ENCODE peak calls at places on chromosomes 7 and 10, in eight cellular contexts. P is NCI-H1092; X is EH; M is activated T-cell treated with anti-CD3 and anti-CD28 coated beads for 1 hour; S is Calu3; U is GM23338; R is activated CD8-positive, alpha-beta memory T cell treated with anti-CD3 and anti-CD28 coated beads for 48 hours; Z is pons. F is an unnamed sample.

GRCh38 chr7:10802526-10802925 is 171.1 kb upstream of the PHF14 start:
- DNase-seq in P (no peak), X (peak), M (no peak), S (no peak), U (no peak), R (no peak), Z (no peak), F (no peak)

GRCh38 chr7:19284596-19285300 is 139.5 kb upstream of the FERD3L start:
- DNase-seq in P (no peak), X (peak), M (no peak), S (no peak), U (no peak), R (no peak), Z (no peak), F (no peak)

GRCh38 chr10:43880160-43880559 is 231.5 kb upstream of the ZNF32 start:
- DNase-seq in P (no peak), X (peak), M (no peak), S (no peak), U (no peak), R (no peak), Z (no peak), F (no peak)

GRCh38 chr7:28686418-28686800 is 271.7 kb downstream of the TRIL start:
- DNase-seq in P (no peak), X (peak), M (no peak), S (peak), U (peak), R (no peak), Z (peak), F (no peak)

GRCh38 chr7:155824195-155824915 is 12.1 kb upstream of the SHH start:
- DNase-seq in P (no peak), X (no peak), M (no peak), S (peak), U (no peak), R (no peak), Z (no peak), F (no peak)

GRCh38 chr7:21617916-21618390 is 75.1 kb downstream of the DNAH11 start:
- DNase-seq in P (no peak), X (peak), M (no peak), S (peak), U (no peak), R (no peak), Z (no peak), F (no peak)

GRCh38 chr10:92826504-92826903 is 21.8 kb upstream of the EXOC6 start:
- DNase-seq in P (no peak), X (no peak), M (no peak), S (no peak), U (no peak), R (no peak), Z (no peak), F (no peak)

GRCh38 chr10:24435374-24435773 is 226.4 kb downstream of the KIAA1217 start:
- DNase-seq in P (no peak), X (peak), M (no peak), S (no peak), U (no peak), R (no peak), Z (no peak), F (no peak)

GRCh38 chr7:31488562-31489203 is 25.2 kb upstream of the ITPRID1 start:
- DNase-seq in P (no peak), X (peak), M (peak), S (peak), U (peak), R (peak), Z (peak), F (no peak)

GRCh38 chr10:28681345-28681763 is 4.0 kb downstream of the BAMBI start:
- DNase-seq in P (no peak), X (no peak), M (no peak), S (no peak), U (no peak), R (no peak), Z (peak), F (no peak)

GRCh38 chr10:108850138-108850854 is 1073.0 kb downstream of the XPNPEP1 start:
- DNase-seq in P (no peak), X (no peak), M (no peak), S (no peak), U (no peak), R (no peak), Z (no peak), F (no peak)

GRCh38 chr10:69901623-69902505 is 100.2 kb downstream of the COL13A1 start:
- DNase-seq in P (no peak), X (peak), M (no peak), S (peak), U (peak), R (no peak), Z (no peak), F (no peak)

GRCh38 chr7:43077285-43077684 is 35.2 kb upstream of the HECW1 start:
- DNase-seq in P (no peak), X (no peak), M (no peak), S (no peak), U (peak), R (no peak), Z (no peak), F (no peak)

GRCh38 chr10:30433286-30433778 is 652 bp upstream of the MAP3K8 start:
- DNase-seq in P (no peak), X (peak), M (no peak), S (peak), U (peak), R (no peak), Z (no peak), F (no peak)

GRCh38 chr7:113267885-113268284 is 149.5 kb upstream of the SMIM30 start:
- DNase-seq in P (no peak), X (peak), M (no peak), S (no peak), U (no peak), R (no peak), Z (no peak), F (no peak)

GRCh38 chr10:68666280-68666760 is 54.7 kb upstream of the CCAR1 start:
- DNase-seq in P (no peak), X (peak), M (no peak), S (no peak), U (no peak), R (no peak), Z (no peak), F (no peak)

GRCh38 chr7:35257251-35258124 is 3.6 kb upstream of the TBX20 start:
- DNase-seq in P (peak), X (no peak), M (no peak), S (no peak), U (peak), R (no peak), Z (no peak), F (no peak)

GRCh38 chr7:149624006-149624405 is 126.4 kb upstream of the ZNF746 start:
- DNase-seq in P (peak), X (peak), M (peak), S (peak), U (peak), R (no peak), Z (no peak), F (peak)

GRCh38 chr7:151304856-151305255 is 36.8 kb upstream of the NUB1 start:
- DNase-seq in P (no peak), X (peak), M (no peak), S (no peak), U (peak), R (no peak), Z (no peak), F (no peak)

GRCh38 chr7:52525772-52526341 is 509.6 kb upstream of the POM121L12 start:
- DNase-seq in P (no peak), X (no peak), M (no peak), S (no peak), U (no peak), R (no peak), Z (no peak), F (no peak)

GRCh38 chr10:19704544-19704943 is 111.7 kb upstream of the PLXDC2 start:
- DNase-seq in P (no peak), X (no peak), M (no peak), S (no peak), U (no peak), R (no peak), Z (no peak), F (no peak)

GRCh38 chr10:48448796-48449195 is 142.3 kb downstream of the MAPK8 start:
- DNase-seq in P (no peak), X (peak), M (no peak), S (no peak), U (no peak), R (no peak), Z (no peak), F (no peak)

GRCh38 chr7:116540743-116541142 is 15.9 kb downstream of the CAV1 start:
- DNase-seq in P (no peak), X (peak), M (no peak), S (no peak), U (no peak), R (no peak), Z (no peak), F (no peak)

GRCh38 chr10:964988-965417 is 23.2 kb upstream of the GTPBP4 start:
- DNase-seq in P (no peak), X (no peak), M (no peak), S (no peak), U (no peak), R (no peak), Z (no peak), F (no peak)

GRCh38 chr7:725223-726005 is 1.1 kb upstream of the DNAAF5 start:
- DNase-seq in P (no peak), X (peak), M (no peak), S (no peak), U (no peak), R (no peak), Z (no peak), F (no peak)

GRCh38 chr7:957418-958220 is 3.1 kb upstream of the ADAP1 start:
- DNase-seq in P (no peak), X (no peak), M (no peak), S (peak), U (peak), R (no peak), Z (no peak), F (no peak)

GRCh38 chr10:128853537-128853936 is 613.5 kb upstream of the MGMT start:
- DNase-seq in P (no peak), X (no peak), M (no peak), S (no peak), U (no peak), R (no peak), Z (no peak), F (no peak)

GRCh38 chr10:16944081-16944922 is 127.1 kb upstream of the RSU1 start:
- DNase-seq in P (no peak), X (peak), M (no peak), S (no peak), U (no peak), R (no peak), Z (no peak), F (no peak)

GRCh38 chr10:72564596-72564995 is 61.3 kb downstream of the MICU1 start:
- DNase-seq in P (no peak), X (peak), M (no peak), S (no peak), U (no peak), R (no peak), Z (no peak), F (no peak)

GRCh38 chr7:138892016-138892630 is 89.1 kb downstream of the KIAA1549 start:
- DNase-seq in P (no peak), X (no peak), M (no peak), S (no peak), U (no peak), R (no peak), Z (no peak), F (no peak)

GRCh38 chr10:117075064-117075463 is 63.0 kb downstream of the VAX1 start:
- DNase-seq in P (no peak), X (peak), M (no peak), S (no peak), U (no peak), R (no peak), Z (no peak), F (no peak)

GRCh38 chr10:19816420-19817250 is at the start of gene PLXDC2:
- DNase-seq in P (no peak), X (peak), M (no peak), S (no peak), U (peak), R (no peak), Z (no peak), F (no peak)

F was measured in naive thymus-derived CD8-positive, alpha-beta T cell.